ENCODE peak calls at places on chromosomes 3 and 15, in ten cellular contexts. One of them, this sample, is unnamed.

GRCh38 chr15:38685686-38686339 is 121.2 kb upstream of the RASGRP1 start:
- DNase-seq in mesothelial cell of epicardium: no peak
- DNase-seq in fibroblast of lung: no peak
- DNase-seq in bronchial epithelial cell: no peak
- DNase-seq in mammary epithelial cell: no peak
- DNase-seq in Peyer's patch: no peak
- DNase-seq in cardiac muscle cell: no peak
- DNase-seq in brain microvascular endothelial cell: no peak
- DNase-seq in neural progenitor cell: no peak
- DNase-seq in MCF 10A: no peak
- DNase-seq in this sample: no peak

GRCh38 chr15:29589975-29590374 is 232.3 kb downstream of the TJP1 start:
- DNase-seq in mesothelial cell of epicardium: no peak
- DNase-seq in fibroblast of lung: no peak
- DNase-seq in bronchial epithelial cell: no peak
- DNase-seq in mammary epithelial cell: no peak
- DNase-seq in Peyer's patch: no peak
- DNase-seq in cardiac muscle cell: no peak
- DNase-seq in brain microvascular endothelial cell: no peak
- DNase-seq in neural progenitor cell: no peak
- DNase-seq in MCF 10A: no peak
- DNase-seq in this sample: no peak

GRCh38 chr3:53046171-53047170 is 598 bp upstream of the SFMBT1 start:
- DNase-seq in mesothelial cell of epicardium: no peak
- DNase-seq in fibroblast of lung: peak; percentile 27
- DNase-seq in bronchial epithelial cell: no peak
- DNase-seq in mammary epithelial cell: no peak
- DNase-seq in Peyer's patch: peak; percentile 82
- DNase-seq in cardiac muscle cell: peak; percentile 29
- DNase-seq in brain microvascular endothelial cell: peak; percentile 9
- DNase-seq in neural progenitor cell: peak; percentile 91
- DNase-seq in MCF 10A: peak; percentile 28
- DNase-seq in this sample: peak; percentile 32

GRCh38 chr3:34213481-34213880 is 415.1 kb downstream of the PDCD6IP start:
- DNase-seq in mesothelial cell of epicardium: no peak
- DNase-seq in fibroblast of lung: no peak
- DNase-seq in bronchial epithelial cell: no peak
- DNase-seq in mammary epithelial cell: no peak
- DNase-seq in Peyer's patch: no peak
- DNase-seq in cardiac muscle cell: no peak
- DNase-seq in brain microvascular endothelial cell: no peak
- DNase-seq in neural progenitor cell: peak; percentile 5
- DNase-seq in MCF 10A: no peak
- DNase-seq in this sample: no peak

GRCh38 chr3:27357665-27358258 is 11.4 kb downstream of the NEK10 start:
- DNase-seq in mesothelial cell of epicardium: no peak
- DNase-seq in fibroblast of lung: peak; percentile 70
- DNase-seq in bronchial epithelial cell: peak; percentile 58
- DNase-seq in mammary epithelial cell: peak; percentile 38
- DNase-seq in Peyer's patch: peak; percentile 68
- DNase-seq in cardiac muscle cell: peak; percentile 73
- DNase-seq in brain microvascular endothelial cell: peak; percentile 43
- DNase-seq in neural progenitor cell: peak; percentile 73
- DNase-seq in MCF 10A: peak; percentile 76
- DNase-seq in this sample: peak; percentile 57

GRCh38 chr3:186287723-186288122 is 74.3 kb downstream of the DGKG start:
- DNase-seq in mesothelial cell of epicardium: no peak
- DNase-seq in fibroblast of lung: peak; percentile 77
- DNase-seq in bronchial epithelial cell: peak; percentile 21
- DNase-seq in mammary epithelial cell: peak; percentile 41
- DNase-seq in Peyer's patch: no peak
- DNase-seq in cardiac muscle cell: peak; percentile 85
- DNase-seq in brain microvascular endothelial cell: peak; percentile 85
- DNase-seq in neural progenitor cell: no peak
- DNase-seq in MCF 10A: peak; percentile 27
- DNase-seq in this sample: no peak

GRCh38 chr3:129473067-129473765 is 33.2 kb downstream of the IFT122 start:
- DNase-seq in mesothelial cell of epicardium: no peak
- DNase-seq in fibroblast of lung: no peak
- DNase-seq in bronchial epithelial cell: no peak
- DNase-seq in mammary epithelial cell: no peak
- DNase-seq in Peyer's patch: no peak
- DNase-seq in cardiac muscle cell: no peak
- DNase-seq in brain microvascular endothelial cell: no peak
- DNase-seq in neural progenitor cell: no peak
- DNase-seq in MCF 10A: no peak
- DNase-seq in this sample: no peak

GRCh38 chr3:23078735-23079134 is 124.4 kb upstream of the UBE2E2 start:
- DNase-seq in mesothelial cell of epicardium: no peak
- DNase-seq in fibroblast of lung: no peak
- DNase-seq in bronchial epithelial cell: no peak
- DNase-seq in mammary epithelial cell: no peak
- DNase-seq in Peyer's patch: no peak
- DNase-seq in cardiac muscle cell: no peak
- DNase-seq in brain microvascular endothelial cell: no peak
- DNase-seq in neural progenitor cell: no peak
- DNase-seq in MCF 10A: no peak
- DNase-seq in this sample: no peak

GRCh38 chr3:23739536-23739935 is 66.2 kb upstream of the UBE2E1 start:
- DNase-seq in mesothelial cell of epicardium: no peak
- DNase-seq in fibroblast of lung: peak; percentile 79
- DNase-seq in bronchial epithelial cell: peak; percentile 50
- DNase-seq in mammary epithelial cell: peak; percentile 71
- DNase-seq in Peyer's patch: no peak
- DNase-seq in cardiac muscle cell: peak; percentile 69
- DNase-seq in brain microvascular endothelial cell: peak; percentile 43
- DNase-seq in neural progenitor cell: no peak
- DNase-seq in MCF 10A: peak; percentile 58
- DNase-seq in this sample: no peak

GRCh38 chr3:50913279-50913678 is 238.6 kb downstream of the DOCK3 start:
- DNase-seq in mesothelial cell of epicardium: peak; percentile 34
- DNase-seq in fibroblast of lung: no peak
- DNase-seq in bronchial epithelial cell: peak; percentile 12
- DNase-seq in mammary epithelial cell: no peak
- DNase-seq in Peyer's patch: no peak
- DNase-seq in cardiac muscle cell: no peak
- DNase-seq in brain microvascular endothelial cell: no peak
- DNase-seq in neural progenitor cell: no peak
- DNase-seq in MCF 10A: peak; percentile 46
- DNase-seq in this sample: no peak

GRCh38 chr3:70840106-70840870 is 527.9 kb upstream of the MDFIC2 start:
- DNase-seq in mesothelial cell of epicardium: no peak
- DNase-seq in fibroblast of lung: no peak
- DNase-seq in bronchial epithelial cell: peak; percentile 72
- DNase-seq in mammary epithelial cell: peak; percentile 77
- DNase-seq in Peyer's patch: no peak
- DNase-seq in cardiac muscle cell: peak; percentile 26
- DNase-seq in brain microvascular endothelial cell: no peak
- DNase-seq in neural progenitor cell: peak; percentile 41
- DNase-seq in MCF 10A: peak; percentile 48
- DNase-seq in this sample: no peak

GRCh38 chr3:130857336-130858026 is 36.4 kb upstream of the ATP2C1 start:
- DNase-seq in mesothelial cell of epicardium: no peak
- DNase-seq in fibroblast of lung: no peak
- DNase-seq in bronchial epithelial cell: peak; percentile 61
- DNase-seq in mammary epithelial cell: peak; percentile 71
- DNase-seq in Peyer's patch: no peak
- DNase-seq in cardiac muscle cell: no peak
- DNase-seq in brain microvascular endothelial cell: no peak
- DNase-seq in neural progenitor cell: no peak
- DNase-seq in MCF 10A: no peak
- DNase-seq in this sample: no peak

DNA sequence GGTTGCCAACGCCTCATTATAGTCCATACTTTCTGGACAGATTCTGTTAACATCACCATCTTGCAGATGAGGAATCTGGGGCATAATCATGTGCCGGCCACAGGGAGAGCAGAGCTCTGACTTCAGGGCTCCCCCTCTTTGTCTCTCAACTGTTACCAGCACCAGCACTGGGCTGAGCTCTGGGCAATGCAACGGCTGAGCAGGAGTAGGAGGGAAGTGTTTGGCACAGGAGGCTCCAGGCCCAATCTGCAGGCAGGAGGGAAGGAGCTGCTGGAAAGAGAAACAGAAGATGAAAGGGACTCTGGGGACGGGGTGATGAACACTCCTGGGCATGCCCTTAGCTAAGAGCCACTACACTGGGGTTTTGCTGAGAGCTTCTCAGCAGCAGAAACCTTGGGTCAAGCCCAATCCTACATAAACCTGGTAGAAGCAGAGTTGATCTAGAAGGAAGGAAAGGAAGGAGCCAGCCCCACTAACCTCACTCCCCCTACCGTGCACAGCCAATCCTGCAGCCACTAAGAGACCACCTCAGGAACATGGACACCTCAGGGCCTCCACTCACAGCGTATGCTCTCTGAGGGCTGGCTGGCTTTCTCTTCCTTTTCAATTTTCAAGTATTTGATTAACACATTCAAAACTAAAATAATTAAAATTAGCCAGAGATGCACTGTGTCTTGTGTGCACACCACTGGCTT is 73.1 kb upstream of the SPATA12 start:
- DNase-seq in mesothelial cell of epicardium: no peak
- DNase-seq in fibroblast of lung: no peak
- DNase-seq in bronchial epithelial cell: no peak
- DNase-seq in mammary epithelial cell: no peak
- DNase-seq in Peyer's patch: no peak
- DNase-seq in cardiac muscle cell: peak; percentile 42
- DNase-seq in brain microvascular endothelial cell: no peak
- DNase-seq in neural progenitor cell: peak; percentile 53
- DNase-seq in MCF 10A: no peak
- DNase-seq in this sample: no peak
- TF ChIP-seq CTCF in mesothelial cell of epicardium: peak; percentile 30
- TF ChIP-seq CTCF in fibroblast of lung: no peak
- TF ChIP-seq CTCF in bronchial epithelial cell: no peak
- TF ChIP-seq CTCF in mammary epithelial cell: no peak
- TF ChIP-seq CTCF in Peyer's patch: no peak
- TF ChIP-seq CTCF in cardiac muscle cell: peak; percentile 46
- TF ChIP-seq CTCF in brain microvascular endothelial cell: peak; percentile 73
- TF ChIP-seq CTCF in neural progenitor cell: peak; percentile 56
- TF ChIP-seq CTCF in MCF 10A: no peak
- TF ChIP-seq CTCF in this sample: peak; percentile 47

GRCh38 chr3:106611841-106612240 is 743.0 kb upstream of the CBLB start:
- DNase-seq in mesothelial cell of epicardium: no peak
- DNase-seq in fibroblast of lung: peak; percentile 34
- DNase-seq in bronchial epithelial cell: no peak
- DNase-seq in mammary epithelial cell: no peak
- DNase-seq in Peyer's patch: no peak
- DNase-seq in cardiac muscle cell: peak; percentile 71
- DNase-seq in brain microvascular endothelial cell: no peak
- DNase-seq in neural progenitor cell: no peak
- DNase-seq in MCF 10A: no peak
- DNase-seq in this sample: no peak

GRCh38 chr3:106610362-106610997 is 741.7 kb upstream of the CBLB start:
- DNase-seq in mesothelial cell of epicardium: no peak
- DNase-seq in fibroblast of lung: peak; percentile 34
- DNase-seq in bronchial epithelial cell: peak; percentile 36
- DNase-seq in mammary epithelial cell: peak; percentile 36
- DNase-seq in Peyer's patch: no peak
- DNase-seq in cardiac muscle cell: no peak
- DNase-seq in brain microvascular endothelial cell: no peak
- DNase-seq in neural progenitor cell: no peak
- DNase-seq in MCF 10A: peak; percentile 57
- DNase-seq in this sample: no peak

GRCh38 chr3:106611123-106611522 is 742.3 kb upstream of the CBLB start:
- DNase-seq in mesothelial cell of epicardium: no peak
- DNase-seq in fibroblast of lung: no peak
- DNase-seq in bronchial epithelial cell: no peak
- DNase-seq in mammary epithelial cell: no peak
- DNase-seq in Peyer's patch: no peak
- DNase-seq in cardiac muscle cell: no peak
- DNase-seq in brain microvascular endothelial cell: no peak
- DNase-seq in neural progenitor cell: no peak
- DNase-seq in MCF 10A: no peak
- DNase-seq in this sample: no peak

GRCh38 chr3:106609666-106610301 is 741.0 kb upstream of the CBLB start:
- DNase-seq in mesothelial cell of epicardium: peak; percentile 34
- DNase-seq in fibroblast of lung: peak; percentile 95
- DNase-seq in bronchial epithelial cell: peak; percentile 68
- DNase-seq in mammary epithelial cell: peak; percentile 62
- DNase-seq in Peyer's patch: peak; percentile 28
- DNase-seq in cardiac muscle cell: peak; percentile 95
- DNase-seq in brain microvascular endothelial cell: peak; percentile 93
- DNase-seq in neural progenitor cell: peak; percentile 84
- DNase-seq in MCF 10A: peak; percentile 85
- DNase-seq in this sample: peak; percentile 64
- TF ChIP-seq CTCF in mesothelial cell of epicardium: peak; percentile 88
- TF ChIP-seq CTCF in fibroblast of lung: peak; percentile 89
- TF ChIP-seq CTCF in bronchial epithelial cell: peak; percentile 77
- TF ChIP-seq CTCF in mammary epithelial cell: peak; percentile 92
- TF ChIP-seq CTCF in Peyer's patch: peak; percentile 78
- TF ChIP-seq CTCF in cardiac muscle cell: peak; percentile 85
- TF ChIP-seq CTCF in brain microvascular endothelial cell: peak; percentile 87
- TF ChIP-seq CTCF in neural progenitor cell: peak; percentile 97
- TF ChIP-seq CTCF in MCF 10A: peak; percentile 86
- TF ChIP-seq CTCF in this sample: peak; percentile 93

GRCh38 chr3:145767909-145768308 is 393.1 kb downstream of the PLOD2 start:
- DNase-seq in mesothelial cell of epicardium: no peak
- DNase-seq in fibroblast of lung: peak; percentile 49
- DNase-seq in bronchial epithelial cell: peak; percentile 18
- DNase-seq in mammary epithelial cell: no peak
- DNase-seq in Peyer's patch: no peak
- DNase-seq in cardiac muscle cell: peak; percentile 11
- DNase-seq in brain microvascular endothelial cell: no peak
- DNase-seq in neural progenitor cell: no peak
- DNase-seq in MCF 10A: no peak
- DNase-seq in this sample: no peak
- TF ChIP-seq CTCF in mesothelial cell of epicardium: peak; percentile 68
- TF ChIP-seq CTCF in fibroblast of lung: no peak
- TF ChIP-seq CTCF in bronchial epithelial cell: no peak
- TF ChIP-seq CTCF in mammary epithelial cell: no peak
- TF ChIP-seq CTCF in Peyer's patch: no peak
- TF ChIP-seq CTCF in cardiac muscle cell: peak; percentile 24
- TF ChIP-seq CTCF in brain microvascular endothelial cell: no peak
- TF ChIP-seq CTCF in neural progenitor cell: peak; percentile 32
- TF ChIP-seq CTCF in MCF 10A: peak; percentile 24
- TF ChIP-seq CTCF in this sample: peak; percentile 64

DNA sequence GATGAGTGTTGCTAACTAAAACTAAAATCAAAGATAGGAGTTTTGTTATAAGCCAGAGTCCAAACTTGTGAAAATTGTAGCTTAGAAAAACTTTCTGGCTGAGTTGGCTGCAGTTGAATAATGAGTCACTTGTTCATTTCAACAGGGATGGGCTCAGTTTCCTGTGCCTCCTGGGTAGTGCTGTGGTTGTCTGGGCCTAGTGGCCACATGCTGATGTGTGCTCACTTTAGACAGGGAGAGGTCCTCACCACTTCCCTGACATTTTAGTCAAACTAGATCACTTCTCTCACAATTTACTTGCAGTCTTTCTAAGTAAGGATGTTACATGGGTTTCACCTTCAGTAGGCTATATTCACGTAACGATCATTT is 6.3 kb upstream of the UBE2Q2 start:
- DNase-seq in mesothelial cell of epicardium: no peak
- DNase-seq in fibroblast of lung: peak; percentile 76
- DNase-seq in bronchial epithelial cell: peak; percentile 88
- DNase-seq in mammary epithelial cell: peak; percentile 82
- DNase-seq in Peyer's patch: no peak
- DNase-seq in cardiac muscle cell: peak; percentile 75
- DNase-seq in brain microvascular endothelial cell: peak; percentile 86
- DNase-seq in neural progenitor cell: no peak
- DNase-seq in MCF 10A: peak; percentile 85
- DNase-seq in this sample: no peak
- TF ChIP-seq CTCF in mesothelial cell of epicardium: no peak
- TF ChIP-seq CTCF in fibroblast of lung: no peak
- TF ChIP-seq CTCF in bronchial epithelial cell: no peak
- TF ChIP-seq CTCF in mammary epithelial cell: no peak
- TF ChIP-seq CTCF in Peyer's patch: no peak
- TF ChIP-seq CTCF in cardiac muscle cell: no peak
- TF ChIP-seq CTCF in brain microvascular endothelial cell: peak; percentile 37
- TF ChIP-seq CTCF in neural progenitor cell: no peak
- TF ChIP-seq CTCF in MCF 10A: no peak
- TF ChIP-seq CTCF in this sample: no peak

This sample was measured in neural crest cell.